ENCODE peak calls at places on chromosomes 12 and 14, in nine cellular contexts. X is heart left ventricle; J is A673; W is stomach; A is heart right ventricle; S is CD8-positive, alpha-beta T cell; L is endothelial cell of umbilical vein; Q is upper lobe of right lung; B is AG04450. C is an unnamed sample.

GRCh38 chr12:26746315-26746714 is 86.7 kb downstream of the ITPR2 start:
- DNase-seq in B (peak; percentile 33), J (peak; percentile 76), X (no peak), S (no peak), Q (no peak), L (peak; percentile 35), W (no peak), A (no peak), C (peak; percentile 75)

GRCh38 chr12:108360487-108360886 is 21.4 kb upstream of the CMKLR1 start:
- DNase-seq in A (no peak), L (peak; percentile 47), S (no peak), W (no peak), B (no peak), Q (no peak), J (no peak), X (no peak), C (peak; percentile 42)

GRCh38 chr12:7542813-7543212 is 39.2 kb upstream of the CD163 start:
- DNase-seq in Q (no peak), W (no peak), A (no peak), J (no peak), L (no peak), X (no peak), S (no peak), B (no peak), C (peak; percentile 88)

GRCh38 chr12:84502180-84502857 is 410.3 kb downstream of the SLC6A15 start:
- DNase-seq in J (no peak), W (no peak), Q (no peak), S (no peak), B (no peak), L (peak; percentile 3), X (no peak), A (no peak), C (no peak)

GRCh38 chr14:48575772-48576171 is 900.4 kb upstream of the MDGA2 start:
- DNase-seq in J (no peak), Q (no peak), X (no peak), L (no peak), S (no peak), A (no peak), W (no peak), B (no peak), C (no peak)

GRCh38 chr12:4280351-4281163 is 7.0 kb downstream of the CCND2 start:
- DNase-seq in Q (peak; percentile 74), L (no peak), X (peak; percentile 85), W (no peak), J (no peak), S (no peak), A (peak; percentile 76), B (no peak), C (no peak)

GRCh38 chr12:96687719-96688118 is 198.3 kb downstream of the CFAP54 start:
- DNase-seq in Q (no peak), A (no peak), L (peak; percentile 93), W (no peak), B (no peak), S (no peak), J (no peak), X (no peak), C (no peak)

GRCh38 chr12:76032043-76032981 is 736 bp upstream of the PHLDA1 start:
- DNase-seq in B (no peak), X (peak; percentile 73), J (peak; percentile 36), Q (no peak), A (peak; percentile 58), L (peak; percentile 74), W (peak; percentile 49), S (peak; percentile 13), C (peak; percentile 67)

GRCh38 chr12:132604108-132605054 is 6.0 kb downstream of the LRCOL1 start:
- DNase-seq in Q (no peak), J (no peak), X (peak; percentile 75), B (no peak), A (peak; percentile 58), S (no peak), L (peak; percentile 62), W (no peak), C (no peak)

GRCh38 chr12:49389092-49389703 is 21.9 kb downstream of the SPATS2 start:
- DNase-seq in Q (peak; percentile 78), B (no peak), L (no peak), J (no peak), A (no peak), X (peak; percentile 33), W (peak; percentile 28), S (peak; percentile 55), C (no peak)

GRCh38 chr12:10406725-10407124 is 2.8 kb downstream of the KLRC4 start:
- DNase-seq in S (no peak), Q (no peak), A (peak; percentile 9), L (no peak), J (no peak), B (no peak), X (peak; percentile 33), W (no peak), C (no peak)

GRCh38 chr12:123894823-123895338 is 77.8 kb downstream of the CCDC92 start:
- DNase-seq in L (no peak), W (no peak), A (no peak), J (no peak), Q (no peak), X (no peak), B (no peak), S (no peak), C (no peak)

GRCh38 chr12:20585055-20585625 is 110.0 kb upstream of the SLCO1C1 start:
- DNase-seq in J (no peak), Q (no peak), S (no peak), X (no peak), L (no peak), W (no peak), B (no peak), A (no peak), C (no peak)

GRCh38 chr12:53005215-53005985 is 856 bp upstream of the EIF4B start:
- DNase-seq in A (no peak), B (no peak), L (no peak), S (no peak), X (peak; percentile 29), Q (peak; percentile 68), W (no peak), J (peak; percentile 30), C (no peak)

GRCh38 chr12:21476949-21477348 is 24.5 kb downstream of the RECQL start:
- DNase-seq in X (no peak), J (no peak), S (no peak), L (peak; percentile 48), A (no peak), Q (no peak), B (peak; percentile 7), W (no peak), C (peak; percentile 8)

GRCh38 chr12:67322580-67322979 is 53.4 kb downstream of the CAND1 start:
- DNase-seq in W (no peak), Q (no peak), L (no peak), S (no peak), J (no peak), B (no peak), X (no peak), A (no peak), C (no peak)

GRCh38 chr12:69055280-69055679 is 122.3 kb upstream of the CPM start:
- DNase-seq in B (no peak), L (no peak), Q (no peak), J (no peak), S (no peak), A (no peak), W (no peak), X (no peak), C (no peak)

GRCh38 chr12:69055706-69056105 is 122.7 kb upstream of the CPM start:
- DNase-seq in X (no peak), S (no peak), J (no peak), Q (no peak), L (no peak), W (no peak), A (no peak), B (no peak), C (no peak)

GRCh38 chr12:69054343-69055056 is 121.5 kb upstream of the CPM start:
- DNase-seq in B (no peak), W (no peak), S (no peak), J (no peak), X (no peak), L (no peak), A (no peak), Q (no peak), C (no peak)

GRCh38 chr12:69056743-69057515 is 124.0 kb upstream of the CPM start:
- DNase-seq in W (no peak), L (no peak), X (no peak), B (peak; percentile 26), J (no peak), Q (no peak), A (no peak), S (no peak), C (peak; percentile 93)

GRCh38 chr12:69052613-69053408 is 119.8 kb upstream of the CPM start:
- DNase-seq in Q (no peak), W (no peak), J (peak; percentile 30), S (no peak), B (peak; percentile 44), A (no peak), X (no peak), L (peak; percentile 62), C (peak; percentile 94)
- H3K4me3 ChIP-seq in Q (no peak overlapping the region), W (no peak overlapping the region), J (no peak overlapping the region), S (no peak overlapping the region), B (no peak overlapping the region), A (no peak overlapping the region), X (no peak overlapping the region), L (no peak overlapping the region), C (peak overlapping the region; percentile 9)

GRCh38 chr12:105231396-105231795 is 4.6 kb downstream of the APPL2 start:
- DNase-seq in A (no peak), B (no peak), X (no peak), J (no peak), L (no peak), W (no peak), S (no peak), Q (no peak), C (peak; percentile 36)
- TF ChIP-seq CTCF in A (no peak), B (no peak), X (no peak), J (no peak), L (no peak), W (no peak), S (no peak), Q (no peak), C (peak; percentile 9)

GRCh38 chr14:35420036-35420811 is 15.7 kb upstream of the NFKBIA start:
- DNase-seq in L (no peak), B (no peak), A (no peak), J (no peak), S (no peak), X (no peak), Q (no peak), W (no peak), C (peak; percentile 84)
- H3K4me3 ChIP-seq in L (no peak overlapping the region), B (no peak overlapping the region), A (no peak overlapping the region), J (no peak overlapping the region), S (no peak overlapping the region), X (no peak overlapping the region), Q (no peak overlapping the region), W (no peak overlapping the region), C (no peak overlapping the region)

GRCh38 chr12:62317017-62317416 is 56.8 kb downstream of the USP15 start:
- DNase-seq in S (no peak), W (no peak), J (no peak), B (no peak), Q (no peak), A (no peak), L (no peak), X (no peak), C (no peak)

GRCh38 chr12:62319058-62319457 is 58.9 kb downstream of the USP15 start:
- DNase-seq in S (no peak), Q (no peak), X (no peak), B (no peak), A (no peak), L (no peak), W (no peak), J (no peak), C (no peak)

GRCh38 chr12:62308201-62308600 is 48.0 kb downstream of the USP15 start:
- DNase-seq in J (no peak), S (no peak), X (no peak), W (no peak), L (no peak), Q (no peak), A (no peak), B (no peak), C (no peak)

GRCh38 chr12:62313727-62314380 is 53.6 kb downstream of the USP15 start:
- DNase-seq in X (no peak), W (no peak), B (no peak), S (no peak), J (no peak), A (no peak), L (no peak), Q (no peak), C (no peak)
- TF ChIP-seq CTCF in X (no peak), W (no peak), B (no peak), S (no peak), J (no peak), A (no peak), L (no peak), Q (no peak), C (no peak)